ENCODE peak calls at places on chromosomes 16 and 17, in seven cellular contexts. Q, Z, L, C, R, G and X are unnamed samples.
A peak's percentile ranks its signal among the peaks of the same experiment; 100 is the strongest.

GRCh38 chr16:89142474-89143197 is 28.9 kb upstream of the CDH15 start:
- DNase-seq in Q (no peak), Z (no peak), L (no peak), C (peak; percentile 15), R (no peak), G (no peak), X (no peak)

GRCh38 chr17:45050680-45051059 is 762 bp downstream of the DCAKD start:
- DNase-seq in Q (peak; percentile 37), Z (peak; percentile 65), L (peak; percentile 45), C (no peak), R (no peak), G (no peak), X (no peak)

GRCh38 chr17:19325542-19325941 is 37.0 kb downstream of the B9D1 start:
- DNase-seq in Q (no peak), Z (no peak), L (no peak), C (no peak), R (no peak), G (no peak), X (no peak)

GRCh38 chr17:27569257-27569722 is 61.7 kb upstream of the LGALS9 start:
- DNase-seq in Q (peak; percentile 63), Z (no peak), L (peak; percentile 60), C (no peak), R (no peak), G (no peak), X (no peak)

GRCh38 chr17:37815516-37815915 is 70.7 kb upstream of the HNF1B start:
- DNase-seq in Q (peak; percentile 64), Z (no peak), L (no peak), C (no peak), R (no peak), G (no peak), X (no peak)

GRCh38 chr16:4415538-4416199 is 727 bp downstream of the CORO7 start:
- DNase-seq in Q (no peak), Z (no peak), L (peak; percentile 61), C (peak; percentile 80), R (peak; percentile 63), G (no peak), X (no peak)

GRCh38 chr16:23469814-23470213 is 16.8 kb upstream of the COG7 start:
- DNase-seq in Q (peak; percentile 38), Z (peak; percentile 82), L (peak; percentile 67), C (no peak), R (no peak), G (peak; percentile 26), X (no peak)

GRCh38 chr17:51000835-51001638 is 119.6 kb downstream of the SPAG9 start:
- DNase-seq in Q (peak; percentile 78), Z (peak; percentile 44), L (peak; percentile 41), C (no peak), R (no peak), G (peak; percentile 57), X (no peak)

GRCh38 chr16:526181-527014 is 1.1 kb upstream of the CAPN15 start:
- DNase-seq in Q (no peak), Z (peak; percentile 37), L (no peak), C (peak; percentile 82), R (peak; percentile 56), G (peak; percentile 26), X (no peak)

GRCh38 chr16:15509593-15510520 is 75.5 kb downstream of the BMERB1 start:
- DNase-seq in Q (peak; percentile 43), Z (no peak), L (no peak), C (no peak), R (no peak), G (peak; percentile 54), X (no peak)
- TF ChIP-seq CTCF in Q (no peak), Z (no peak), L (no peak), C (no peak), R (no peak), G (no peak), X (no peak)

GRCh38 chr16:77585852-77586251 is 136.5 kb upstream of the NUDT7 start:
- DNase-seq in Q (peak; percentile 57), Z (peak; percentile 90), L (no peak), C (no peak), R (no peak), G (peak; percentile 89), X (no peak)
- TF ChIP-seq CTCF in Q (no peak), Z (no peak), L (no peak), C (no peak), R (no peak), G (no peak), X (no peak)

GRCh38 chr17:66952681-66953638 is 11.5 kb upstream of the CACNG4 start:
- DNase-seq in Q (no peak), Z (no peak), L (no peak), C (no peak), R (no peak), G (no peak), X (no peak)
- TF ChIP-seq CTCF in Q (no peak), Z (no peak), L (no peak), C (no peak), R (no peak), G (no peak), X (no peak)

GRCh38 chr16:60203525-60204124 is 1469.5 kb upstream of the GOT2 start:
- DNase-seq in Q (peak; percentile 22), Z (peak; percentile 2), L (no peak), C (no peak), R (no peak), G (peak; percentile 12), X (no peak)
- TF ChIP-seq CTCF in Q (peak; percentile 65), Z (peak; percentile 63), L (peak; percentile 34), C (peak; percentile 43), R (peak; percentile 57), G (peak; percentile 54), X (peak; percentile 67)

GRCh38 chr16:47426806-47427205 is 34.1 kb downstream of the ITFG1 start:
- DNase-seq in Q (no peak), Z (no peak), L (no peak), C (no peak), R (no peak), G (no peak), X (no peak)

DNA sequence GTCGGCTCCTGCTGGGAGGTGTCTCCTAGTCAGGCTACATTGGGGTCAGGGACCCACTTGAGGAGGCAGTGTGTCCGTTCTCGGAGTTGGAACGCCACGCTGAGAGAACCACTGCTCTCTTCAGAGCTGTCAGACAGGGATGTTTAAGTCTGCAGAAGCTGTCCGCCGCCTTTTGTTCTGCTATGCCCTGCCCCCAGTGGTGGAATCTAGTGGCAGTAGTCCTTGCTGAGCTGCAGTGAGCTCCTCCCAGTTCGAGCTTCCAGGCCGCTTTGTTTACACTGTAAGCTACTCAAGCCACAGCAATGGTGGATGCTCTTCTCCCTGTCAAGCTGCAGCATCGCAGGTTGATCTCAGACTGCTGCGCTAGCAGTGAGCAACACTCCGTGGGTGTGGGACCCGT is 36.0 kb downstream of the ITFG1 start:
- DNase-seq in Q (peak; percentile 5), Z (no peak), L (no peak), C (no peak), R (no peak), G (no peak), X (peak; percentile 12)
- TF ChIP-seq CTCF in Q (no peak), Z (no peak), L (no peak), C (no peak), R (no peak), G (no peak), X (no peak)